ENCODE peak calls at places on chromosome 5, in four cellular contexts. J is lung, P is upper lobe of right lung, T is H9. E is an unnamed sample.

GRCh38 chr5:14665949-14666741 is 1.6 kb downstream of the OTULIN start:
- DNase-seq in J (no peak), P (peak; percentile 64), T (no peak), E (no peak)

GRCh38 chr5:43007911-43008368 is 32.2 kb downstream of the ANXA2R start:
- DNase-seq in J (peak; percentile 76), P (peak; percentile 86), T (peak; percentile 84), E (peak; percentile 83)

GRCh38 chr5:133457956-133458355 is 154.4 kb downstream of the FSTL4 start:
- DNase-seq in J (no peak), P (no peak), T (no peak), E (no peak)

GRCh38 chr5:125325488-125325887 is 579.0 kb upstream of the ZNF608 start:
- DNase-seq in J (no peak), P (no peak), T (no peak), E (no peak)

GRCh38 chr5:150674376-150674821 is 13.3 kb downstream of the MYOZ3 start:
- DNase-seq in J (no peak), P (no peak), T (no peak), E (no peak)

GRCh38 chr5:132411382-132411925 is 41.9 kb downstream of the SLC22A5 start:
- DNase-seq in J (no peak), P (peak; percentile 66), T (no peak), E (no peak)

GRCh38 chr5:2714805-2715204 is 36.7 kb downstream of the IRX2 start:
- DNase-seq in J (no peak), P (no peak), T (no peak), E (peak; percentile 25)

GRCh38 chr5:165119175-165119574 is 1613.8 kb downstream of the MAT2B start:
- DNase-seq in J (no peak), P (no peak), T (no peak), E (no peak)

GRCh38 chr5:128378196-128378595 is 159.8 kb downstream of the FBN2 start:
- DNase-seq in J (no peak), P (no peak), T (no peak), E (no peak)

GRCh38 chr5:133400120-133400519 is 212.2 kb downstream of the FSTL4 start:
- DNase-seq in J (peak; percentile 22), P (no peak), T (no peak), E (no peak)

GRCh38 chr5:171272996-171273970 is 35.8 kb upstream of the TLX3 start:
- DNase-seq in J (no peak), P (no peak), T (peak; percentile 56), E (no peak)

GRCh38 chr5:171628344-171628743 is 157.3 kb upstream of the SMIM23 start:
- DNase-seq in J (no peak), P (no peak), T (peak; percentile 14), E (no peak)

GRCh38 chr5:159412284-159413046 is 82.2 kb upstream of the IL12B start:
- DNase-seq in J (peak; percentile 30), P (no peak), T (no peak), E (no peak)

GRCh38 chr5:159123700-159124099 is 24.0 kb upstream of the EBF1 start:
- DNase-seq in J (no peak), P (no peak), T (no peak), E (no peak)

GRCh38 chr5:132486318-132487094 is 4.1 kb downstream of the IRF1 start:
- DNase-seq in J (no peak), P (peak; percentile 54), T (peak; percentile 14), E (no peak)

GRCh38 chr5:112691758-112692157 is 45.9 kb upstream of the APC start:
- DNase-seq in J (no peak), P (no peak), T (peak; percentile 50), E (no peak)

GRCh38 chr5:150394103-150394502 is 18.6 kb downstream of the CD74 start:
- DNase-seq in J (no peak), P (no peak), T (no peak), E (no peak)

GRCh38 chr5:137696481-137696880 is 39.4 kb downstream of the KLHL3 start:
- DNase-seq in J (no peak), P (no peak), T (no peak), E (no peak)

GRCh38 chr5:96151891-96152290 is 190.2 kb upstream of the ELL2 start:
- DNase-seq in J (no peak), P (no peak), T (no peak), E (no peak)
- H3K4me1 ChIP-seq in J (no peaks in the 10 kb centered on the region), P (no peaks in the 10 kb centered on the region), T (peaks cover 4% of the 10 kb centered on the region), E (no peaks in the 10 kb centered on the region)

DNA sequence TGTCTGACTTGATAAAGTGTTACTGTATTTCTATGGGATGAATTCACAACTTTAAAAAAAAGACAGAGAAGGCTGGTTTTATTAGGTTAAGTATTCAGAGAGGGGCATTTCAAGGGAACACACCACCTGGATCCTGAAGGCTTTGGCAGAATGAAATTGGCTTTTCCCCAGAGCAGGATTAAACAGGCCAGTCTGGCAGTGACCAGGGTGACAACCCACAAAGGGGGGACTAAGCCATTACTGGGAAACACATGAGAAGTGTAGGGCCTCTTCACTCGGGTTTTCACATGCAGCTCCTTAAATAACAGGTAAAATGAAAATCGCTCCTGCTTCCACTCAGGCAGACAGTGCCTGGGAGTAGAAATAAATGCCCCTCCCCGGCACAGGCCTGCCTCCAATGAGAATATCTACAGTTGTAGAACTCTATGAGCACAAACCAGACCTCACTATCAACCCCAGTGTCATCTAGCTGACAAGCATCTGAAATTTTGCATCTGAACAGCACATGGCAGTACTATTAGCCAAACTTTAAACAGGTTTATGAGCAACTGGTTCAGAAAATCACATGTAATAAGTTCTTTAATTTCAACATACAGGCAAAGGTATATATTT is 85.7 kb downstream of the LHFPL2 start:
- DNase-seq in J (no peak), P (no peak), T (peak; percentile 8), E (no peak)
- H3K27ac ChIP-seq in J (no peak overlapping the region), P (no peak overlapping the region), T (no peak overlapping the region), E (no peak overlapping the region)

DNA sequence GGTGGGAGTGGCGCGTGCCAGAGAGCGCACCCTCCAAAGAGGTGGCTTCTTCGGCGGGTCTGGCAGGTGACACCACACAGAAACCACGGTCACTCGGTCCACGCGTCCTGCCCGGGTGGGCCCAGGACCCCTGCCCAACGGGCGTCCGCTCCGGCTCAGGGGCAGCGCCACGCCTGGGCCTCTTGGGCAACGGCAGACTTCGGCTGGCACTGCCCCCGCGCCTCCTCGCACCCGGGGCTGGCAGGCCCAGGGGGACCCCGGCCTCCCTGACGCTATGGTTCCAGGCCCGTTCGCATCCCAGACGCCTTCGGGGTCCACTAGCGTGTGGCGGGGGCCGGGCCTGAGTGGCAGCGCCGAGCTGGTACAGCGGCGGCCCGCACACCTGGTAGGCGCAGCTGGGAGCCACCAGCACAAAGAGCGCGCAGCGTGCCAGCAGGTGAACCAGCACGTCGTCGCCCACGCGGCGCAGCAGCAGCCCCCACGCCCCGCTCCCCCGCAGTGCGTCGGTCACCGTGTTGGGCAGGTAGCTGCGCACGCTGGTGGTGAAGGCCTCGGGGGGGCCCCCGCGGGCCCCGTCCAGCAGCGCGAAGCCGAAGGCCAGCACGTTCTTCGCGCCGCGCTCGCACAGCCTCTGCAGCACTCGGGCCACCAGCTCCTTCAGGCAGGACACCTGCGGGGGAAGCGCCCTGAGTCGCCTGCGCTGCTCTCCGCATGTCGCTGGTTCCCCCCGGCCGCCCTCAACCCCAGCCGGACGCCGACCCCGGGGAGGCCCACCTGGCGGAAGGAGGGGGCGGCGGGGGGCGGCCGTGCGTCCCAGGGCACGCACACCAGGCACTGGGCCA is 650 bp downstream of the TERT start:
- DNase-seq in J (no peak), P (no peak), T (peak; percentile 66), E (peak; percentile 46)
- H3K4me1 ChIP-seq in J (no peaks in the 10 kb centered on the region), P (no peaks in the 10 kb centered on the region), T (no peaks in the 10 kb centered on the region), E (no peaks in the 10 kb centered on the region)

DNA sequence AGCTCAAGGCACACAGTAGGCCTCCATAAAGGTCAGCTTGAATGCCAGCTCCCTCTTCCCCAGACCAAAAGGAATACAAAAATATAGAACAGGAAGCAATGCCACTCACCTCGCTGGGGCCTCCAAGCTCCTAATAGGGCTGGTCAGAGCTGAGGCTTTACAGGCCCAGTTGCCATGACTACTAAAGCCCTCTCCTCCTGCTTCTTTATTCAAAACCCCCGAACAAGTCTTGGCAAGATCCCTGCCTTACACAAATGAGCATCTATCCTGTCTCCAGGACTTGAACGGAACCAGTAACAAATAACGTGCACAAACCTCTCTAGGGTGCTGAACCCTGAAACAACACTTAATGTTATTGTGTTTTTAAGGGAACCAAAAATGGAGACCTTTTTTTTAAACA is 136.3 kb downstream of the SIL1 start:
- DNase-seq in J (no peak), P (no peak), T (peak; percentile 49), E (no peak)
- H3K27ac ChIP-seq in J (peak overlapping the region; percentile 64), P (no peak overlapping the region), T (no peak overlapping the region), E (no peak overlapping the region)

GRCh38 chr5:179618923-179619554 is 4.4 kb downstream of the HNRNPH1 start:
- DNase-seq in J (no peak), P (no peak), T (no peak), E (no peak)
- H3K4me1 ChIP-seq in J (peaks cover 10% of the 10 kb centered on the region), P (peaks cover 64% of the 10 kb centered on the region), T (peaks cover 3% of the 10 kb centered on the region), E (peaks cover 39% of the 10 kb centered on the region)

DNA sequence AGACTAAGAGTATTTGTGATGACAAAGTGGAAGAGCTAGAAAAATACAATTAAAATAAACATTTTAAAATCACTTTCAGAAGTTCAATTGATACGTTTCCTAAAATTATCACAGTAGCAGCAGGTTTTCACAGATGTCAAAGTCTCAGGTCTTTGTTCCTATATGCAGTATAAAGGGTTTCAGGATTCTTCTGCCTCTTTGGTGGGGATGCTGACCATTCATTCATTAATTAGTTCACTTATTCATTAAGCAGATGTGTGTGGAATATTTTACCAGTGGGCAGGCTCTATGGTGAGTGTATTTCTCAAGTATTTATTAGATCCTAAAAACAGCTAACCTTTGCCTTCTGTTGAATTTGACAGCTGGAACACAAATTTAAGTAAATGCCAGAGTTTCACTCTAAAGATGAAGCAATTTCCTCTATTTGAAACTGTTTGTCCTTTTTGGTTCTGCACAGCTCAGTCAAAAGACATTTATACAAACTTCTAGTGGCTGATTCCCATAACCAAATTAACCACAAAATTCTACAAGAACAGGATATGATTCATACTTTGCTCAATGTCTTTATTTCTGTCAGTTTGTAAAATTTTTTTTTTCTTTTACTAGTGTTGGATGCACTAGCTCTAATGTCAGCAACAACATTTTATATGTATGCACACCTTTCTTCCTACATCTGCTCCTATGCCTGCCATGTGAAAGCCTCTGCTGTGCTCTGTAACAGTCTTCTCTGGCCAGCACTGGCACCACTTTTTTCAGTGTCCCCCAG is 75.9 kb upstream of the PRR16 start:
- DNase-seq in J (no peak), P (no peak), T (no peak), E (no peak)
- H3K27ac ChIP-seq in J (peak overlapping the region; percentile 53), P (peak overlapping the region; percentile 48), T (no peak overlapping the region), E (peak overlapping the region; percentile 68)

GRCh38 chr5:39423331-39423751 is 1.4 kb downstream of the DAB2 start:
- DNase-seq in J (no peak), P (no peak), T (peak; percentile 34), E (no peak)

GRCh38 chr5:39419830-39420229 is 5.0 kb downstream of the DAB2 start:
- DNase-seq in J (no peak), P (no peak), T (no peak), E (no peak)

GRCh38 chr5:39422886-39423285 is 1.9 kb downstream of the DAB2 start:
- DNase-seq in J (no peak), P (no peak), T (no peak), E (no peak)

GRCh38 chr5:39420482-39421145 is 4.2 kb downstream of the DAB2 start:
- DNase-seq in J (peak; percentile 72), P (no peak), T (no peak), E (peak; percentile 92)

GRCh38 chr5:39422036-39422606 is 2.7 kb downstream of the DAB2 start:
- DNase-seq in J (no peak), P (no peak), T (no peak), E (no peak)
- H3K4me1 ChIP-seq in J (no peaks in the 10 kb centered on the region), P (peaks cover 66% of the 10 kb centered on the region), T (peaks cover 3% of the 10 kb centered on the region), E (no peaks in the 10 kb centered on the region)

GRCh38 chr5:149325166-149325735 is 20.0 kb upstream of the GRPEL2 start:
- DNase-seq in J (no peak), P (no peak), T (no peak), E (no peak)
- H3K27ac ChIP-seq in J (peak overlapping the region; percentile 24), P (peak overlapping the region; percentile 18), T (no peak overlapping the region), E (no peak overlapping the region)

E was measured in ascending aorta.